ENCODE peak calls at places on chromosomes 6 and 20, in five cellular contexts. I, M, A, N and B are unnamed samples.

GRCh38 chr6:26493258-26493657 is 6.8 kb upstream of the BTN1A1 start:
- DNase-seq in M (no peak), A (no peak), I (no peak), N (no peak), B (peak)

GRCh38 chr20:10984294-10984693 is 310.5 kb upstream of the JAG1 start:
- DNase-seq in M (no peak), A (no peak), I (no peak), N (no peak), B (no peak)

GRCh38 chr20:46134716-46135115 is 16.6 kb downstream of the CD40 start:
- DNase-seq in A (no peak), I (no peak), M (no peak), N (no peak), B (no peak)

GRCh38 chr6:25006565-25007001 is 70.8 kb upstream of the RIPOR2 start:
- DNase-seq in A (no peak), I (peak), M (no peak), N (no peak), B (peak)

GRCh38 chr6:139536751-139537617 is 162.5 kb upstream of the CITED2 start:
- DNase-seq in A (no peak), I (no peak), M (no peak), N (no peak), B (peak)

GRCh38 chr6:79084693-79085092 is 6.6 kb upstream of the PHIP start:
- DNase-seq in A (no peak), I (no peak), N (no peak), M (no peak), B (no peak)

GRCh38 chr6:7146079-7146828 is 38.5 kb downstream of the RREB1 start:
- DNase-seq in A (no peak), N (no peak), M (no peak), I (no peak), B (peak)

GRCh38 chr6:94362061-94362864 is 942.9 kb upstream of the EPHA7 start:
- DNase-seq in A (no peak), M (no peak), I (no peak), N (no peak), B (no peak)

GRCh38 chr20:407097-407952 is 774 bp upstream of the RBCK1 start:
- DNase-seq in A (peak), N (no peak), M (peak), I (peak), B (peak)

GRCh38 chr20:45907219-45907948 is 4.6 kb downstream of the PLTP start:
- DNase-seq in A (no peak), N (no peak), I (no peak), M (no peak), B (no peak)

GRCh38 chr20:18907353-18907752 is 93.8 kb downstream of the SCP2D1 start:
- DNase-seq in N (no peak), I (no peak), M (no peak), A (no peak), B (no peak)

GRCh38 chr20:18904192-18904591 is 90.6 kb downstream of the SCP2D1 start:
- DNase-seq in M (no peak), A (no peak), I (no peak), N (no peak), B (no peak)

GRCh38 chr20:18906046-18906445 is 92.5 kb downstream of the SCP2D1 start:
- DNase-seq in M (no peak), N (no peak), I (no peak), A (no peak), B (no peak)

GRCh38 chr20:18902181-18902725 is 88.7 kb downstream of the SCP2D1 start:
- DNase-seq in A (no peak), I (no peak), M (no peak), N (no peak), B (no peak)

GRCh38 chr20:18904624-18905023 is 91.0 kb downstream of the SCP2D1 start:
- DNase-seq in I (peak), A (no peak), N (no peak), M (no peak), B (no peak)
- TF ChIP-seq MAX in I (no peak), A (no peak), N (no peak), M (no peak), B (no peak)

GRCh38 chr20:32483351-32484220 is 101.5 kb downstream of the NOL4L start:
- DNase-seq in A (peak), N (no peak), I (peak), M (peak), B (peak)

GRCh38 chr20:32480361-32481199 is 104.6 kb downstream of the NOL4L start:
- DNase-seq in N (no peak), M (no peak), I (no peak), A (no peak), B (peak)

GRCh38 chr20:32479697-32480140 is 105.4 kb downstream of the NOL4L start:
- DNase-seq in N (no peak), A (no peak), M (no peak), I (no peak), B (no peak)

GRCh38 chr20:32482251-32483220 is 102.6 kb downstream of the NOL4L start:
- DNase-seq in A (no peak), N (no peak), M (peak), I (no peak), B (peak)

DNA sequence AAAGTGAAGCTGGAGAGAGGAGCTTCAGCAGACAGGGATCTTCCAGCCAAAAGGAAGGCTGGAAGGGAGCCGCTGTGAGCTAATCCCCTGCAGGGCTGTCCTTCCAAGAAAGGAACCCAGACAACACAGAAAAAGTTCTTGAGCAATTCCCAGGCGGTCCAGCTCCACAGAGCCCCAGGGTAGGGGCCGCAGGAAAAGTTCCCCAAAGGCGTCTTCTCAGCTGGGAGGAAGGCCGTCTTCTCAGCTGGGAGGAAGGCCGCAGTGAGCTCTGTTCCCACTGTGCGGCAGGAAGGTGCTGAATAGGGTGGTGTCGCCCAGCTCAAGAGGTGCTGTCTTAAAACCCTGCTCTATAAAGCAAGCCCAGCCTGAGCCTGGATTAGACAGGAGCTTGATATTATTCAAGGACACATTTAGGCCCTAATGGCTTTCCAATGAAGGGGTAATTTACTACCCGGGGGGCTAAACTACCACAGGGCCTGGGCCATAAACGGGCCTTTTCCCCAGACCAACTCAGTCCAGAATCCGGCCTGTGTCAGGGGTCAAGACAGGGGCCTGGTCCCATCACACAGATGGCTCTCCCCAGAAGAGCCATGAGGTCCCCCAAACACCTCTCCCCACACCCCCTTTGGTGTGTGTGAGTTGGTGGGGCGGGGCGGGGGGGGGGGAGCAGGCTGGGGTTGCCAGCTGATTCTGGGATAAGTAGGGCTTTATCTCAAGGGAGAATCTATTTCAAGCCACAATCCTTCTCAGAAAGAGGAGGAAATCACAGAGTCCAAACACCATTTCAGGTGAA is 103.6 kb downstream of the NOL4L start:
- DNase-seq in I (no peak), M (no peak), N (no peak), A (no peak), B (peak)
- H3K27ac ChIP-seq in I (no peak), M (no peak), N (no peak), A (no peak), B (peak)

DNA sequence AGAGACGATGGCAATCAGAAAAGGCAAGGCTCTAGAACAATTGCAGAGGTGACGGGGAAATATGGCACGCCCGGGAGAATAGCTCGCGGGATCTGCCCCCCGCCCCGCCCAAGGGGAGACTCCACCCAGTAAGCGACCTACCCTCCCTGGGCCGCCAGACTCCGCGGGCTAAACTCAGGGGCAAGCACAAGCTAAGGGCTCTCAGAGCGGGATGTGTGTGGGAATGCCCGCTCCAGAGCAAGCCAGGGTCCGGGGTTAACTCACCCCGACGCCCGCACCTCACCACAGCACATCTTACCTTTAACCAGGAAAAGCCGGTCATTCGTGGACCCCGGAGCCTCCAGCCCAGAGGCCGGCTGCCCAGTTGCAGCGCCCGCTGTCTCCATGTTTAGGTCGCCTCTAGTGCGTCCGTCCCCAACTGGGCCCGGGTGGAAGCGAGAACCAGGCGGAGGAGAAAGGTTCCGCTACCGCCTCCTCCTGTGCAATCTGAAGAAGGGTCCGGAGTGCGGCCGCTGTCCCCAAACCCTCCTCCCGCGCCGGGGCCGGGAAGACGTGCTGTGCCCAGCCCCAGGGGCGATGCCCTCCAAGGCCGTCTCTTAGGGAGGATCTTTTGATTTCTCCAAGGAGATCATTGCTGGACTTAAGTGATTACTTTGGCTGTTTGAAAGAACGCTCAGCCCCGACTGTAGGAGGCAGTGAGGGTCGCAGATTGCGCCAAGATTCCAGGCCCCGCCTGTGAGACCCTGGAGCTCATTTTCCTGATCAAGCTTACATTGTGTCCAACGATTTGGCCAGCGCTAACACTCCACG is at the start of gene TMEM242:
- DNase-seq in M (peak), I (peak), A (peak), N (peak), B (peak)
- TF ChIP-seq CTCF in M (peak), I (no peak), A (no peak), N (peak), B (no peak)

GRCh38 chr6:41427642-41428401 is 92.4 kb downstream of the NCR2 start:
- DNase-seq in N (no peak), M (peak), I (no peak), A (no peak), B (no peak)

GRCh38 chr6:41428995-41429417 is 93.6 kb downstream of the NCR2 start:
- DNase-seq in A (no peak), M (no peak), I (no peak), N (no peak), B (no peak)

GRCh38 chr6:41428402-41428994 is 93.1 kb downstream of the NCR2 start:
- DNase-seq in M (no peak), I (no peak), A (no peak), N (no peak), B (peak)

GRCh38 chr6:41429506-41430504 is 94.4 kb downstream of the NCR2 start:
- DNase-seq in N (no peak), A (no peak), M (no peak), I (no peak), B (no peak)

GRCh38 chr6:41430875-41431274 is 95.5 kb downstream of the NCR2 start:
- DNase-seq in N (no peak), M (no peak), I (peak), A (no peak), B (no peak)
- TF ChIP-seq MAX in N (no peak), M (no peak), I (peak), A (no peak), B (no peak)

GRCh38 chr20:31701591-31701990 is 21.1 kb downstream of the BCL2L1 start:
- DNase-seq in M (no peak), N (no peak), I (no peak), A (no peak), B (no peak)

GRCh38 chr20:31700747-31701146 is 21.9 kb downstream of the BCL2L1 start:
- DNase-seq in N (no peak), I (no peak), M (no peak), A (no peak), B (no peak)

GRCh38 chr20:31698803-31699718 is 23.6 kb downstream of the BCL2L1 start:
- DNase-seq in A (peak), I (peak), N (no peak), M (no peak), B (peak)

GRCh38 chr20:31698243-31698802 is 24.3 kb downstream of the BCL2L1 start:
- DNase-seq in A (no peak), I (no peak), N (no peak), M (no peak), B (no peak)

GRCh38 chr20:31699801-31700728 is 22.6 kb downstream of the BCL2L1 start:
- DNase-seq in N (no peak), A (no peak), M (no peak), I (no peak), B (no peak)
- H3K27ac ChIP-seq in N (peak), A (peak), M (no peak), I (peak), B (peak)

DNA sequence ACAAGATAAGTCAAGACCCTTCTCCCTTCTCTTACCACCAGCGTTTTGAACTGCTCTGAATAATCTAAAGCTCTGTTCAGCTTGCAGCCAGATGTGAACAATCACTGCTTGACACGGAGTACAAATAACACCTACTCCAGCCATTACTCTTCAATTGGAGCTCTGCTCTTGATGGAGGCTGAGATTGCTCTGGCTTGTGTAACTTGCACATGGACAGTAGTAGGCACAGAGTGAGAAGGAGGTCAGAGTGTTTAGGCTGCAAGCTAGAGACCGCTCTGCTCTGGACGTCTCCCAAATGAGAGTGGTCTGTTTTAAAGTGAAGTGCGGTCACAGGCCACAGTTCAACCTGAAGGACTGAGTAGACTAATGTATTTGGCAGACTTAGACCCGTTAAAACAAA is 158.3 kb downstream of the HDGFL1 start:
- DNase-seq in M (no peak), I (no peak), N (no peak), A (no peak), B (no peak)
- TF ChIP-seq CTCF in M (no peak), I (no peak), N (no peak), A (no peak), B (no peak)

DNA sequence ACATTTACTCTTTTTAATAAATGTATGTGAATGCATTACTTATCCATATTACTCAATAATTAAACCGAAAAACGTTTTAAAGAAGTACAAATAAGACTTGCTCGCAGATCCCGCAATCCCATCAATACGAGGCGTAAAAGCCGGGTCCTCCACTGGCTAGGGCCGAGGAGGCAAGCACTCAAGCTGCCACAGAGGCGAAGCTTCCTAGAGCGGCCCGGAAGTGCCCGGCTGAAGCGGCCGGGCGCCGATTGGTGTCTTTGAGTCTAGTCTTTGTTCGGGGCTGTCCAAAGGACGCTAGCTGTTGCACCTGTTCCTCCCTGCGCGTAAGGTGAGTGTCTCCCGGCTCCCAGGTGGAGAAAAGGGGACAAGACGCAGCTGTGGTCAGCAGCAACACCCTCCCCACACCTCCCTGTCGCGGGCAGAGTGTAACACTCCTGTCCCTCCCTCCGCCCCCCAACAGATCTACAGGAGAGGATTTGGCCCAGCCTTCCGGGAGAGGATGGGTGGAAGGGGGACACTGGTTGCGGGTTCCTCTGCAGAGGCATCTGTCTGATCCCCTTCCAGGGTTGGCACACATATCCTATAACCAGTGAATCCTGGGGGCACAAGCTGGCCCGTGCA is at the start of gene ZSCAN16:
- DNase-seq in M (peak), A (peak), N (no peak), I (peak), B (peak)
- TF ChIP-seq MAX in M (no peak), A (peak), N (no peak), I (peak), B (no peak)

GRCh38 chr6:116366740-116367275 is 3.9 kb upstream of the DSE start:
- DNase-seq in M (no peak), I (no peak), N (no peak), A (no peak), B (no peak)
- H3K27ac ChIP-seq in M (no peak), I (no peak), N (no peak), A (no peak), B (no peak)